ENCODE peak calls at places on chromosomes 11 and 22, in nine cellular contexts. R, S, V, P, X, C, F, O and Y are unnamed samples.

GRCh38 chr11:99418927-99419707 is 398.4 kb downstream of the CNTN5 start:
- DNase-seq in R (no peak), O (no peak), S (no peak), P (no peak), V (no peak), X (no peak), C (no peak), F (no peak), Y (no peak)

GRCh38 chr11:17063171-17064002 is 14.1 kb downstream of the RPS13 start:
- DNase-seq in C (peak; percentile 57), S (peak; percentile 64), O (peak; percentile 28), F (peak; percentile 71), X (peak; percentile 58), V (peak; percentile 82), P (peak; percentile 77), R (peak; percentile 54), Y (peak; percentile 63)

GRCh38 chr11:20162824-20163777 is 2.8 kb upstream of the DBX1 start:
- DNase-seq in O (peak; percentile 22), F (no peak), X (no peak), S (no peak), V (no peak), R (peak; percentile 37), C (peak; percentile 24), P (no peak), Y (peak; percentile 35)

GRCh38 chr11:65988791-65989592 is 13.0 kb downstream of the EIF1AD start:
- DNase-seq in O (peak; percentile 87), S (peak; percentile 77), F (peak; percentile 88), V (no peak), X (peak; percentile 86), R (peak; percentile 97), P (peak; percentile 96), C (peak; percentile 96), Y (peak; percentile 91)

GRCh38 chr11:69425895-69426544 is 55.4 kb upstream of the LINC01488 start:
- DNase-seq in O (no peak), P (no peak), C (no peak), R (no peak), X (no peak), V (peak; percentile 30), S (no peak), F (peak; percentile 11), Y (no peak)

GRCh38 chr11:8426076-8426475 is 162.4 kb upstream of the LMO1 start:
- DNase-seq in P (no peak), F (no peak), S (no peak), V (no peak), C (no peak), X (no peak), O (no peak), R (no peak), Y (no peak)

GRCh38 chr22:27090595-27090994 is 433.2 kb downstream of the MIAT start:
- DNase-seq in F (no peak), V (no peak), C (no peak), X (no peak), O (no peak), P (no peak), R (no peak), S (no peak), Y (no peak)

GRCh38 chr11:23336961-23337360 is 476.7 kb upstream of the CCDC179 start:
- DNase-seq in S (no peak), X (no peak), R (no peak), C (no peak), P (no peak), V (no peak), O (no peak), F (no peak), Y (no peak)

GRCh38 chr22:47221840-47222615 is 459.6 kb downstream of the TBC1D22A start:
- DNase-seq in X (no peak), C (no peak), F (no peak), O (no peak), S (no peak), P (no peak), R (no peak), V (no peak), Y (no peak)

GRCh38 chr22:44172370-44173108 is 8.2 kb upstream of the PARVG start:
- DNase-seq in S (peak; percentile 57), P (peak; percentile 66), C (no peak), X (peak; percentile 14), R (no peak), V (peak; percentile 90), F (peak; percentile 71), O (no peak), Y (no peak)

GRCh38 chr11:69864589-69864929 is 45.3 kb upstream of the FGF3 start:
- DNase-seq in V (peak; percentile 43), P (no peak), S (no peak), X (no peak), O (no peak), F (no peak), R (no peak), C (no peak), Y (no peak)

GRCh38 chr11:102589047-102589459 is 36.1 kb downstream of the MMP20 start:
- DNase-seq in O (no peak), X (no peak), P (no peak), C (no peak), V (no peak), F (no peak), S (no peak), R (no peak), Y (no peak)
- H3K4me1 ChIP-seq in O (peaks cover 18% of the 10 kb centered on the region), X (no peaks in the 10 kb centered on the region), P (no peaks in the 10 kb centered on the region), C (peaks cover 3% of the 10 kb centered on the region), V (no peaks in the 10 kb centered on the region), F (peaks cover 9% of the 10 kb centered on the region), S (no peaks in the 10 kb centered on the region), R (no peaks in the 10 kb centered on the region), Y (no peaks in the 10 kb centered on the region)

GRCh38 chr22:46044718-46045458 is 67.9 kb upstream of the WNT7B start:
- DNase-seq in V (peak; percentile 81), P (no peak), R (no peak), F (peak; percentile 64), O (no peak), S (peak; percentile 60), C (no peak), X (no peak), Y (no peak)

GRCh38 chr22:46045459-46046298 is 68.7 kb upstream of the WNT7B start:
- DNase-seq in V (peak; percentile 70), X (no peak), O (no peak), C (no peak), R (no peak), F (peak; percentile 69), P (no peak), S (peak; percentile 47), Y (no peak)

GRCh38 chr22:46047226-46047625 is 70.3 kb upstream of the WNT7B start:
- DNase-seq in C (no peak), P (no peak), V (peak; percentile 48), F (peak; percentile 23), S (peak; percentile 14), R (no peak), O (no peak), X (no peak), Y (peak; percentile 3)

GRCh38 chr22:46047841-46048595 is 71.1 kb upstream of the WNT7B start:
- DNase-seq in S (peak; percentile 44), X (no peak), R (no peak), O (no peak), F (peak; percentile 52), C (no peak), P (no peak), V (peak; percentile 71), Y (peak; percentile 3)

GRCh38 chr22:46046299-46046685 is 69.3 kb upstream of the WNT7B start:
- DNase-seq in V (no peak), F (no peak), S (peak; percentile 17), X (no peak), O (no peak), P (no peak), C (no peak), R (no peak), Y (no peak)
- H3K4me3 ChIP-seq in V (peak overlapping the region; percentile 73), F (no peak overlapping the region), S (peak overlapping the region; percentile 70), X (no peak overlapping the region), O (no peak overlapping the region), P (no peak overlapping the region), C (no peak overlapping the region), R (peak overlapping the region; percentile 78), Y (no peak overlapping the region)

GRCh38 chr11:11786771-11787170 is 55.0 kb upstream of the USP47 start:
- DNase-seq in X (no peak), P (no peak), V (no peak), S (no peak), F (no peak), C (peak; percentile 47), R (peak; percentile 51), O (no peak), Y (no peak)

GRCh38 chr11:11787305-11788066 is 54.3 kb upstream of the USP47 start:
- DNase-seq in C (peak; percentile 70), F (peak; percentile 55), P (peak; percentile 76), O (peak; percentile 52), S (peak; percentile 53), R (peak; percentile 78), V (peak; percentile 74), X (peak; percentile 64), Y (peak; percentile 64)

GRCh38 chr11:11786234-11786633 is 55.5 kb upstream of the USP47 start:
- DNase-seq in V (no peak), C (no peak), X (no peak), R (no peak), O (peak; percentile 42), S (no peak), P (no peak), F (no peak), Y (no peak)

GRCh38 chr11:11789735-11790369 is 51.9 kb upstream of the USP47 start:
- DNase-seq in F (no peak), P (peak; percentile 34), X (peak; percentile 39), O (no peak), V (no peak), R (peak; percentile 39), S (no peak), C (peak; percentile 34), Y (peak; percentile 13)

DNA sequence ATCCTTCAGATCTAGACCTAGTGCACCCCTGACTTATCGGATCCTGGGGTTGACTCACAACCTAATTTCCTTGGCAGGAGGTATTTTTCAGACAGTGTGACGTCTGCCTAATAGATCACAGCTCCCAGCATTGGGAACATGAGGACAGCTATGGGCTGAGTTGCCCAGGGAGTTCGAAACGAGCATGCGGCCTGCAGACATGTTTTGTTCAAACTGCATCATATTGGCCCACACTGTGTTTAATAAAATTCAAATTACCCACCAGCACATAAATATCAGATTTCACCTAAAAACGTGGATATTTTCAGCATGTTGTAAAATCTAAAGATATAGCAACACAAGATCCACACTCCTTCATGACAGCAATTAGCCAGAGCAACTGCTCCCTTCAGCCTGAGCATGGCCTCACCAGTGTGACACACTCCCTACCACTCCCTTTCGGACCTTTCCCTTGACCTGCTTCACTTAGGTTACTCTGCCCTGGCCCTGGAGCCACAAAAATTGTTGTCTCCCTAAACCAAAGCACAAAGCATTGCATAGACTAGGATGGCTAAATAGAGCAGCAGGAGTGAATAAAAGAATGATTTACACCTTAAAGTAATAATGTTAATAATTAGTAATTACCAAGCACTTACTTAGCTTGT is 53.6 kb upstream of the USP47 start:
- DNase-seq in O (no peak), P (no peak), X (no peak), S (no peak), F (no peak), C (no peak), V (no peak), R (no peak), Y (no peak)
- TF ChIP-seq CTCF in O (no peak), P (no peak), X (no peak), S (peak; percentile 34), F (no peak), C (no peak), V (no peak), R (no peak), Y (no peak)

DNA sequence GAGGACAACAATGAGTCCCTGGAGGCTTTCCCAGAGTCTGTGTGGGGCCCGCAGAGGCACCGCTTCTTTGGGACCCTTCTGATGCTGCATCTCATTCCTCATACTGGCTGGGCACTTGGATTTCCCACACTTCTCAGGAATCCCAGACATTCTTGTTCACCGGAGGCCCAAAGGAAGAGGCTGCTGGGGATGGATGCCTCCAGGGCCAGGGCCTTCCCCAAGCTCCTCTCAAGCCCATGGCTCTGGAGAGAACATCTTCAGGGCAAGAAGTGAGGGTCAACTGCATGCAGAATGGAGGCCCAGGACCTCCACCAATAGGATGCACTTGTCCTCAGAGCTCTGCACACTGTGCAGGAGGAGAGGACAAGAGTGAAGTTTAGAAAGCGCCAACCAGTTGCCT is 34.6 kb downstream of the DKK3 start:
- DNase-seq in F (no peak), S (no peak), R (no peak), X (no peak), C (no peak), O (no peak), P (no peak), V (peak; percentile 22), Y (no peak)
- H3K4me1 ChIP-seq in F (peaks cover 78% of the 10 kb centered on the region), S (peaks cover 100% of the 10 kb centered on the region), R (peaks cover 63% of the 10 kb centered on the region), X (no peaks in the 10 kb centered on the region), C (peaks cover 33% of the 10 kb centered on the region), O (peaks cover 39% of the 10 kb centered on the region), P (peaks cover 52% of the 10 kb centered on the region), V (peaks cover 65% of the 10 kb centered on the region), Y (peaks cover 27% of the 10 kb centered on the region)